ENCODE peak calls at places on chromosomes 5 and 9, in eight cellular contexts. One of them, this sample, is unnamed.

GRCh38 chr5:176735383-176736265 is 74.7 kb upstream of the UNC5A start:
- DNase-seq in stomach: no peak
- DNase-seq in lower leg skin: no peak
- DNase-seq in activated T-cell treated with anti-CD3 and anti-CD28 coated beads, Interleukin-2, amount 50 U/mL, for 24 hours: peak
- DNase-seq in T-helper 9 cell: no peak
- DNase-seq in aorta: peak
- DNase-seq in Daoy: no peak
- DNase-seq in testis: peak
- DNase-seq in this sample: no peak

GRCh38 chr5:40410939-40411635 is 268.6 kb upstream of the PTGER4 start:
- DNase-seq in stomach: no peak
- DNase-seq in lower leg skin: no peak
- DNase-seq in activated T-cell treated with anti-CD3 and anti-CD28 coated beads, Interleukin-2, amount 50 U/mL, for 24 hours: no peak
- DNase-seq in T-helper 9 cell: no peak
- DNase-seq in aorta: no peak
- DNase-seq in Daoy: peak
- DNase-seq in testis: no peak
- DNase-seq in this sample: no peak

GRCh38 chr5:40909233-40909632 is at the start of gene C7:
- DNase-seq in stomach: no peak
- DNase-seq in lower leg skin: no peak
- DNase-seq in activated T-cell treated with anti-CD3 and anti-CD28 coated beads, Interleukin-2, amount 50 U/mL, for 24 hours: no peak
- DNase-seq in T-helper 9 cell: no peak
- DNase-seq in aorta: no peak
- DNase-seq in Daoy: no peak
- DNase-seq in testis: peak
- DNase-seq in this sample: no peak

GRCh38 chr5:134552301-134552700 is 26.8 kb downstream of the JADE2 start:
- DNase-seq in stomach: peak
- DNase-seq in lower leg skin: no peak
- DNase-seq in activated T-cell treated with anti-CD3 and anti-CD28 coated beads, Interleukin-2, amount 50 U/mL, for 24 hours: no peak
- DNase-seq in T-helper 9 cell: no peak
- DNase-seq in aorta: peak
- DNase-seq in Daoy: peak
- DNase-seq in testis: peak
- DNase-seq in this sample: peak

GRCh38 chr5:139193928-139194327 is 4.2 kb downstream of the SIL1 start:
- DNase-seq in stomach: no peak
- DNase-seq in lower leg skin: no peak
- DNase-seq in activated T-cell treated with anti-CD3 and anti-CD28 coated beads, Interleukin-2, amount 50 U/mL, for 24 hours: no peak
- DNase-seq in T-helper 9 cell: no peak
- DNase-seq in aorta: no peak
- DNase-seq in Daoy: peak
- DNase-seq in testis: no peak
- DNase-seq in this sample: no peak

GRCh38 chr9:129386812-129387177 is 208.7 kb upstream of the IER5L start:
- DNase-seq in stomach: no peak
- DNase-seq in lower leg skin: no peak
- DNase-seq in activated T-cell treated with anti-CD3 and anti-CD28 coated beads, Interleukin-2, amount 50 U/mL, for 24 hours: peak
- DNase-seq in T-helper 9 cell: no peak
- DNase-seq in aorta: peak
- DNase-seq in Daoy: no peak
- DNase-seq in testis: no peak
- DNase-seq in this sample: no peak

GRCh38 chr5:23977996-23978395 is 470.6 kb downstream of the PRDM9 start:
- DNase-seq in stomach: no peak
- DNase-seq in lower leg skin: no peak
- DNase-seq in activated T-cell treated with anti-CD3 and anti-CD28 coated beads, Interleukin-2, amount 50 U/mL, for 24 hours: no peak
- DNase-seq in T-helper 9 cell: no peak
- DNase-seq in aorta: no peak
- DNase-seq in Daoy: peak
- DNase-seq in testis: peak
- DNase-seq in this sample: peak

GRCh38 chr9:136526625-136527066 is 19.2 kb downstream of the NOTCH1 start:
- DNase-seq in stomach: peak
- DNase-seq in lower leg skin: no peak
- DNase-seq in activated T-cell treated with anti-CD3 and anti-CD28 coated beads, Interleukin-2, amount 50 U/mL, for 24 hours: no peak
- DNase-seq in T-helper 9 cell: no peak
- DNase-seq in aorta: no peak
- DNase-seq in Daoy: no peak
- DNase-seq in testis: no peak
- DNase-seq in this sample: peak

GRCh38 chr9:105447814-105448812 is at the start of gene FSD1L:
- DNase-seq in stomach: peak
- DNase-seq in lower leg skin: peak
- DNase-seq in activated T-cell treated with anti-CD3 and anti-CD28 coated beads, Interleukin-2, amount 50 U/mL, for 24 hours: peak
- DNase-seq in T-helper 9 cell: peak
- DNase-seq in aorta: peak
- DNase-seq in Daoy: peak
- DNase-seq in testis: peak
- DNase-seq in this sample: peak

GRCh38 chr5:159099049-159099760 is 511 bp downstream of the EBF1 start:
- DNase-seq in stomach: no peak
- DNase-seq in lower leg skin: no peak
- DNase-seq in activated T-cell treated with anti-CD3 and anti-CD28 coated beads, Interleukin-2, amount 50 U/mL, for 24 hours: peak
- DNase-seq in T-helper 9 cell: peak
- DNase-seq in aorta: peak
- DNase-seq in Daoy: peak
- DNase-seq in testis: no peak
- DNase-seq in this sample: peak

GRCh38 chr5:135587849-135588248 is 9.1 kb upstream of the CXCL14 start:
- DNase-seq in stomach: no peak
- DNase-seq in lower leg skin: no peak
- DNase-seq in activated T-cell treated with anti-CD3 and anti-CD28 coated beads, Interleukin-2, amount 50 U/mL, for 24 hours: no peak
- DNase-seq in T-helper 9 cell: no peak
- DNase-seq in aorta: no peak
- DNase-seq in Daoy: no peak
- DNase-seq in testis: no peak
- DNase-seq in this sample: no peak

GRCh38 chr5:155455791-155456514 is 442.4 kb downstream of the KIF4B start:
- DNase-seq in stomach: no peak
- DNase-seq in lower leg skin: no peak
- DNase-seq in activated T-cell treated with anti-CD3 and anti-CD28 coated beads, Interleukin-2, amount 50 U/mL, for 24 hours: no peak
- DNase-seq in T-helper 9 cell: no peak
- DNase-seq in aorta: no peak
- DNase-seq in Daoy: no peak
- DNase-seq in testis: no peak
- DNase-seq in this sample: no peak

GRCh38 chr5:154461531-154461930 is 15.7 kb downstream of the SAP30L start:
- DNase-seq in stomach: no peak
- DNase-seq in lower leg skin: no peak
- DNase-seq in activated T-cell treated with anti-CD3 and anti-CD28 coated beads, Interleukin-2, amount 50 U/mL, for 24 hours: no peak
- DNase-seq in T-helper 9 cell: no peak
- DNase-seq in aorta: no peak
- DNase-seq in Daoy: no peak
- DNase-seq in testis: no peak
- DNase-seq in this sample: no peak

GRCh38 chr5:169742773-169743296 is 105.8 kb downstream of the DOCK2 start:
- DNase-seq in stomach: no peak
- DNase-seq in lower leg skin: no peak
- DNase-seq in activated T-cell treated with anti-CD3 and anti-CD28 coated beads, Interleukin-2, amount 50 U/mL, for 24 hours: no peak
- DNase-seq in T-helper 9 cell: no peak
- DNase-seq in aorta: no peak
- DNase-seq in Daoy: peak
- DNase-seq in testis: peak
- DNase-seq in this sample: no peak

GRCh38 chr9:14670718-14671117 is 22.5 kb downstream of the ZDHHC21 start:
- DNase-seq in stomach: no peak
- DNase-seq in lower leg skin: no peak
- DNase-seq in activated T-cell treated with anti-CD3 and anti-CD28 coated beads, Interleukin-2, amount 50 U/mL, for 24 hours: no peak
- DNase-seq in T-helper 9 cell: no peak
- DNase-seq in aorta: no peak
- DNase-seq in Daoy: no peak
- DNase-seq in testis: no peak
- DNase-seq in this sample: no peak

This sample was measured in body of pancreas.